ENCODE peak calls at places on chromosomes 13 and 19, in nine cellular contexts. M, V, S, O, Z, J, T, C and P are unnamed samples.

GRCh38 chr19:2034729-2035589 is 16.1 kb downstream of the MKNK2 start:
- DNase-seq in C (peak; percentile 53), J (peak; percentile 78), O (peak; percentile 95), S (peak; percentile 71), Z (peak; percentile 74), T (no peak), V (peak; percentile 52), M (no peak), P (no peak)

GRCh38 chr19:14425696-14426138 is 6.6 kb upstream of the DDX39A start:
- DNase-seq in S (no peak), V (no peak), O (no peak), T (no peak), J (no peak), Z (no peak), M (no peak), C (no peak), P (no peak)

GRCh38 chr19:44626067-44626624 is 12.8 kb downstream of the IGSF23 start:
- DNase-seq in J (no peak), M (no peak), C (no peak), S (no peak), T (no peak), O (no peak), V (no peak), Z (no peak), P (no peak)

GRCh38 chr13:29845440-29846056 is 4.9 kb downstream of the UBL3 start:
- DNase-seq in M (no peak), V (no peak), O (no peak), J (no peak), C (no peak), T (no peak), Z (no peak), S (no peak), P (no peak)

GRCh38 chr19:50629801-50630200 is 9.9 kb downstream of the SYT3 start:
- DNase-seq in V (no peak), C (no peak), J (no peak), T (no peak), Z (no peak), M (no peak), O (no peak), S (no peak), P (no peak)

GRCh38 chr13:92136449-92137180 is 738.2 kb downstream of the GPC5 start:
- DNase-seq in S (no peak), V (no peak), C (no peak), T (no peak), O (no peak), J (no peak), Z (no peak), M (no peak), P (no peak)

GRCh38 chr19:40006273-40006691 is 9.4 kb downstream of the ZNF546 start:
- DNase-seq in M (no peak), V (no peak), J (no peak), Z (no peak), T (no peak), S (no peak), C (no peak), O (no peak), P (no peak)

GRCh38 chr13:60759499-60759898 is 362.5 kb downstream of the TDRD3 start:
- DNase-seq in Z (no peak), M (no peak), S (no peak), T (no peak), V (no peak), C (no peak), J (no peak), O (peak; percentile 18), P (no peak)

GRCh38 chr19:51708811-51709210 is 15.0 kb downstream of the HAS1 start:
- DNase-seq in S (no peak), J (no peak), T (no peak), V (no peak), Z (no peak), M (no peak), C (no peak), O (no peak), P (no peak)

GRCh38 chr13:59890064-59890463 is 273.7 kb downstream of the DIAPH3 start:
- DNase-seq in C (no peak), O (no peak), Z (no peak), T (no peak), S (no peak), J (no peak), V (no peak), M (no peak), P (no peak)

GRCh38 chr19:15393963-15394362 is 14.4 kb upstream of the AKAP8 start:
- DNase-seq in S (no peak), O (no peak), J (no peak), T (no peak), M (no peak), C (no peak), V (no peak), Z (no peak), P (no peak)

GRCh38 chr13:107035778-107036177 is 467.8 kb upstream of the ARGLU1 start:
- DNase-seq in C (no peak), T (no peak), S (no peak), J (no peak), M (no peak), O (no peak), Z (no peak), V (no peak), P (no peak)